ENCODE peak calls at places on chromosomes 4 and X, in seven cellular contexts. T is stimulated activated CD8-positive, alpha-beta memory T cell treated with anti-CD3 and anti-CD28 coated beads, Interleukin-2, amount 100 ng/mL, for 1 hour; V is type B pancreatic cell; K is choroid plexus epithelial cell; Z is stimulated activated naive CD8-positive, alpha-beta T cell treated with anti-CD3 and anti-CD28 coated beads, Interleukin-15, Interleukin-2, amounts not matched to agents 100 U/mL and 50 U/mL, for 24 hours; L is brain pericyte; Y is CD8-positive, alpha-beta memory T cell. B is an unnamed sample.

GRCh38 chr4:123412700-123413512 is 16.3 kb downstream of the SPRY1 start:
- DNase-seq in T (no peak), V (no peak), K (no peak), Z (no peak), L (no peak), Y (no peak), B (no peak)

GRCh38 chrX:154441984-154442707 is 1.8 kb upstream of the FAM50A start:
- DNase-seq in T (no peak), V (no peak), K (no peak), Z (no peak), L (no peak), Y (no peak), B (no peak)

GRCh38 chrX:71809886-71810285 is 46.7 kb downstream of the CXorf49B start:
- DNase-seq in T (no peak), V (no peak), K (no peak), Z (no peak), L (no peak), Y (no peak), B (no peak)

GRCh38 chr4:180203349-180203748 is 2039.9 kb upstream of the TENM3 start:
- DNase-seq in T (no peak), V (no peak), K (no peak), Z (no peak), L (no peak), Y (no peak), B (no peak)

GRCh38 chr4:105715692-105716278 is 7.2 kb downstream of the GSTCD start:
- DNase-seq in T (no peak), V (no peak), K (peak), Z (no peak), L (no peak), Y (no peak), B (peak)

GRCh38 chr4:25161599-25161960 is 1.3 kb upstream of the SEPSECS start:
- DNase-seq in T (no peak), V (no peak), K (peak), Z (no peak), L (no peak), Y (no peak), B (no peak)

GRCh38 chr4:81472249-81473085 is 760 bp upstream of the RASGEF1B start:
- DNase-seq in T (no peak), V (no peak), K (peak), Z (no peak), L (no peak), Y (no peak), B (peak)

GRCh38 chr4:83639849-83640493 is 104.1 kb downstream of the GPAT3 start:
- DNase-seq in T (peak), V (no peak), K (peak), Z (peak), L (peak), Y (peak), B (peak)

GRCh38 chr4:104616401-104616820 is 121.7 kb upstream of the CXXC4 start:
- DNase-seq in T (no peak), V (no peak), K (no peak), Z (no peak), L (no peak), Y (no peak), B (no peak)

GRCh38 chr4:62835579-62835978 is 1573.7 kb downstream of the TECRL start:
- DNase-seq in T (no peak), V (no peak), K (no peak), Z (no peak), L (no peak), Y (no peak), B (no peak)

GRCh38 chrX:133660356-133660755 is 245.1 kb upstream of the GPC4 start:
- DNase-seq in T (no peak), V (no peak), K (peak), Z (no peak), L (no peak), Y (no peak), B (no peak)

GRCh38 chr4:48462363-48462762 is 20.8 kb upstream of the SLC10A4 start:
- DNase-seq in T (no peak), V (no peak), K (no peak), Z (no peak), L (no peak), Y (no peak), B (no peak)

GRCh38 chr4:150229538-150229937 is 151.3 kb downstream of the DCLK2 start:
- DNase-seq in T (no peak), V (no peak), K (peak), Z (no peak), L (no peak), Y (no peak), B (no peak)

GRCh38 chrX:110806145-110806544 is 10.5 kb upstream of the CHRDL1 start:
- DNase-seq in T (no peak), V (no peak), K (no peak), Z (no peak), L (no peak), Y (no peak), B (no peak)

GRCh38 chrX:45903781-45904201 is 641.4 kb downstream of the ZNF674 start:
- DNase-seq in T (no peak), V (no peak), K (no peak), Z (no peak), L (no peak), Y (no peak), B (peak)

GRCh38 chr4:47519239-47519883 is 34.3 kb downstream of the ATP10D start:
- DNase-seq in T (no peak), V (no peak), K (peak), Z (no peak), L (no peak), Y (no peak), B (no peak)

GRCh38 chr4:47930971-47931804 is 16.8 kb upstream of the NFXL1 start:
- DNase-seq in T (no peak), V (no peak), K (peak), Z (no peak), L (peak), Y (no peak), B (no peak)

GRCh38 chr4:8325284-8325973 is 55.9 kb downstream of the HTRA3 start:
- DNase-seq in T (no peak), V (no peak), K (no peak), Z (no peak), L (no peak), Y (no peak), B (no peak)

GRCh38 chrX:112642349-112642748 is 37.4 kb downstream of the LHFPL1 start:
- DNase-seq in T (no peak), V (no peak), K (peak), Z (peak), L (peak), Y (no peak), B (peak)

GRCh38 chr4:142128529-142128928 is 492.1 kb downstream of the IL15 start:
- DNase-seq in T (no peak), V (no peak), K (peak), Z (no peak), L (no peak), Y (no peak), B (no peak)

GRCh38 chr4:7526491-7526890 is 91.8 kb upstream of the PSAPL1 start:
- DNase-seq in T (no peak), V (no peak), K (no peak), Z (no peak), L (no peak), Y (no peak), B (no peak)

B was measured in NCI-H146.